ENCODE peak calls at places on chromosomes 11 and 22, in four cellular contexts. M is adipocyte, R is left lung, Z is H1. B is an unnamed sample. For H3K27me3, the result is how much of the 10 kb centered on the place peaks cover.

GRCh38 chr22:38238519-38239051 is 34.2 kb downstream of the TMEM184B start:
- DNase-seq in R (no peak), Z (no peak), M (peak), B (peak)

GRCh38 chr22:19568337-19569311 is 44.4 kb upstream of the CLDN5 start:
- DNase-seq in M (peak), Z (no peak), R (no peak), B (peak)

GRCh38 chr22:45248832-45249561 is 8.3 kb upstream of the KIAA0930 start:
- DNase-seq in Z (no peak), R (no peak), M (no peak), B (no peak)

GRCh38 chr11:36249271-36249670 is 40.0 kb downstream of the COMMD9 start:
- DNase-seq in R (no peak), M (peak), Z (no peak), B (peak)

GRCh38 chr11:47186937-47187681 is 875 bp upstream of the PACSIN3 start:
- DNase-seq in M (peak), R (no peak), Z (no peak), B (peak)

GRCh38 chr11:121754603-121755002 is 301.8 kb upstream of the SORL1-AS1 start:
- DNase-seq in Z (no peak), M (peak), R (no peak), B (no peak)

GRCh38 chr22:26770624-26771023 is 113.2 kb downstream of the MIAT start:
- DNase-seq in M (peak), Z (no peak), R (no peak), B (no peak)

GRCh38 chr11:58919561-58919960 is 19.7 kb upstream of the GLYATL1 start:
- DNase-seq in M (no peak), Z (no peak), R (no peak), B (no peak)

GRCh38 chr11:112880454-112880853 is 80.8 kb upstream of the NCAM1 start:
- DNase-seq in Z (no peak), R (no peak), M (no peak), B (no peak)

GRCh38 chr11:43832536-43832935 is 48.1 kb upstream of the ALKBH3 start:
- DNase-seq in M (no peak), R (no peak), Z (no peak), B (no peak)

GRCh38 chr11:43837879-43838278 is 42.8 kb upstream of the ALKBH3 start:
- DNase-seq in M (no peak), R (no peak), Z (no peak), B (no peak)

GRCh38 chr11:43833657-43834073 is 47.0 kb upstream of the ALKBH3 start:
- DNase-seq in R (no peak), M (peak), Z (no peak), B (no peak)

GRCh38 chr11:43834291-43834690 is 46.3 kb upstream of the ALKBH3 start:
- DNase-seq in M (no peak), R (no peak), Z (no peak), B (no peak)

DNA sequence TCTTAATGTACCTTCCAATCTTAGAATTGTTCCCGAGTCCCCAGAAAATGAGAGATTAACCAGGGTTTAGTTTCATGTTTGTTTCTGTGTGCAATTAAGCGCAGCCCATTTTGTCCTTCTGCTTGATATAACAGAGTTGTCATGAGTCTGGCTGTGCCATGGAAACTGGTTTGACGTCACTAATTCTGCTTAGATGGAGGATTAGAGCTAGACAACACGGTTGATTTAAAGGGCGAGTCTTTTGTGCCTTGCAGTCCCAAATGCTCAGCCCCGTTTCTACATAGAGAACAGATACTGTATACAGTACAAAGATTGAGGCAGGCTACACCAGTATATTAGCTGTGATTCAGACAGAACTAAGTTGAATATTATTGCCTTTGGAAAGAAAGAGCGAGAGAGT is 45.5 kb upstream of the ALKBH3 start:
- DNase-seq in M (no peak), Z (no peak), R (no peak), B (no peak)
- H3K4me3 ChIP-seq in M (no peak), Z (no peak), R (no peak), B (no peak)

GRCh38 chr11:5528495-5528894 is 12.0 kb upstream of the UBQLNL start:
- DNase-seq in Z (no peak), M (no peak), R (no peak), B (no peak)
- H3K27me3 ChIP-seq in Z (under half), M (under half), R (under half), B (under half)

GRCh38 chr11:70272009-70272408 is 1.5 kb downstream of the PPFIA1 start:
- DNase-seq in R (no peak), M (no peak), Z (no peak), B (no peak)
- H3K4me3 ChIP-seq in R (peak), M (peak), Z (peak), B (peak)

GRCh38 chr11:111423250-111423615 is 44.2 kb upstream of the POU2AF1 start:
- DNase-seq in M (no peak), R (no peak), Z (no peak), B (no peak)

GRCh38 chr11:111426615-111427014 is 47.5 kb upstream of the POU2AF1 start:
- DNase-seq in R (no peak), M (no peak), Z (no peak), B (no peak)

GRCh38 chr11:111429066-111429506 is 50.0 kb upstream of the POU2AF1 start:
- DNase-seq in M (peak), R (no peak), Z (no peak), B (peak)

GRCh38 chr11:111428113-111428876 is 49.2 kb upstream of the POU2AF1 start:
- DNase-seq in Z (no peak), R (no peak), M (no peak), B (no peak)

GRCh38 chr11:111427471-111427912 is 48.4 kb upstream of the POU2AF1 start:
- DNase-seq in R (no peak), Z (no peak), M (peak), B (no peak)
- H3K27me3 ChIP-seq in R (under half), Z (under half), M (under half), B (under half)

GRCh38 chr11:114159320-114159719 is 99.8 kb downstream of the ZBTB16 start:
- DNase-seq in R (no peak), Z (no peak), M (no peak), B (no peak)
- H3K4me3 ChIP-seq in R (no peak), Z (no peak), M (no peak), B (no peak)

GRCh38 chr11:100895449-100895848 is 208.4 kb downstream of the ARHGAP42 start:
- DNase-seq in Z (no peak), M (no peak), R (no peak), B (no peak)
- H3K27me3 ChIP-seq in Z (under half), M (under half), R (under half), B (under half)

B was measured in MG63.